ENCODE peak calls at places on chromosomes 13 and 19, in ten cellular contexts. Y is BE2C; M is mucosa of descending colon; J is fibroblast of lung; V is tibial artery; D is lung; L is CD8-positive, alpha-beta memory T cell; I is CD8-positive, alpha-beta T cell; Q is IMR-90; P is naive thymus-derived CD4-positive, alpha-beta T cell. E is an unnamed sample.

GRCh38 chr13:84443463-84443862 is 561.2 kb upstream of the SLITRK1 start:
- DNase-seq in D (no peak), L (no peak), J (no peak), I (no peak), Q (no peak), V (no peak), P (no peak), M (no peak), Y (no peak), E (no peak)

GRCh38 chr19:9881720-9882119 is 46.6 kb downstream of the PIN1 start:
- DNase-seq in P (no peak), D (no peak), Q (no peak), V (no peak), L (no peak), Y (no peak), J (no peak), M (peak; percentile 57), I (no peak), E (no peak)

GRCh38 chr13:44040070-44040753 is 160.5 kb downstream of the LACC1 start:
- DNase-seq in P (no peak), Y (no peak), V (no peak), Q (peak; percentile 54), M (peak; percentile 17), J (peak; percentile 44), L (no peak), D (no peak), I (no peak), E (no peak)

GRCh38 chr13:95164830-95165229 is 136.4 kb downstream of the ABCC4 start:
- DNase-seq in D (no peak), Q (no peak), J (no peak), L (no peak), V (no peak), Y (no peak), M (peak; percentile 83), P (no peak), I (no peak), E (no peak)

GRCh38 chr19:294819-295686 is 3.9 kb upstream of the PLPP2 start:
- DNase-seq in J (no peak), M (peak; percentile 59), Y (no peak), Q (peak; percentile 12), I (peak; percentile 38), D (no peak), L (peak; percentile 19), P (peak; percentile 25), V (no peak), E (no peak)

GRCh38 chr13:54660277-54660676 is 1631.7 kb downstream of the OLFM4 start:
- DNase-seq in V (no peak), J (no peak), L (no peak), M (no peak), D (no peak), Q (no peak), I (no peak), P (no peak), Y (no peak), E (no peak)

GRCh38 chr19:56678205-56678604 is 6.6 kb upstream of the ZNF835 start:
- DNase-seq in D (no peak), J (no peak), V (no peak), M (no peak), Q (no peak), Y (no peak), L (no peak), I (no peak), P (no peak), E (no peak)

GRCh38 chr13:60869225-60869624 is 472.2 kb downstream of the TDRD3 start:
- DNase-seq in P (no peak), J (no peak), M (no peak), Q (no peak), V (no peak), D (no peak), I (no peak), Y (no peak), L (no peak), E (no peak)

GRCh38 chr19:14375055-14375581 is 6.1 kb upstream of the ADGRE5 start:
- DNase-seq in M (peak; percentile 52), J (no peak), L (peak; percentile 92), V (no peak), I (peak; percentile 90), Y (no peak), Q (no peak), D (peak; percentile 59), P (peak; percentile 92), E (peak; percentile 50)

GRCh38 chr13:31074750-31075149 is 87.0 kb downstream of the HSPH1 start:
- DNase-seq in P (no peak), I (no peak), J (no peak), D (no peak), Y (no peak), V (no peak), L (no peak), Q (no peak), M (no peak), E (no peak)

GRCh38 chr13:68719815-68720214 is 1387.8 kb upstream of the ATXN8OS start:
- DNase-seq in D (no peak), I (no peak), P (no peak), Q (no peak), J (no peak), M (no peak), L (no peak), V (no peak), Y (no peak), E (no peak)

GRCh38 chr19:823565-824121 is 1.9 kb upstream of the PLPPR3 start:
- DNase-seq in V (no peak), J (no peak), D (no peak), Q (no peak), I (no peak), L (no peak), Y (no peak), P (no peak), M (peak; percentile 37), E (no peak)

GRCh38 chr13:21116141-21116540 is 54.8 kb upstream of the LATS2 start:
- DNase-seq in Q (no peak), I (no peak), Y (no peak), J (no peak), V (no peak), P (no peak), L (no peak), M (no peak), D (no peak), E (no peak)

GRCh38 chr19:10093295-10094186 is 7.4 kb downstream of the SHFL start:
- DNase-seq in L (no peak), Q (no peak), J (no peak), I (no peak), V (no peak), D (no peak), M (no peak), Y (no peak), P (no peak), E (no peak)

GRCh38 chr19:29873024-29873800 is 61.4 kb downstream of the CCNE1 start:
- DNase-seq in L (peak; percentile 67), J (peak; percentile 7), P (peak; percentile 70), I (peak; percentile 61), D (peak; percentile 51), V (no peak), Q (no peak), M (peak; percentile 69), Y (peak; percentile 81), E (no peak)

GRCh38 chr13:28355822-28356371 is 139.0 kb downstream of the FLT1 start:
- DNase-seq in I (peak; percentile 23), M (no peak), Q (peak; percentile 86), J (peak; percentile 48), L (peak; percentile 31), V (no peak), Y (no peak), D (no peak), P (peak; percentile 20), E (no peak)

GRCh38 chr13:28357846-28358496 is 137.0 kb downstream of the FLT1 start:
- DNase-seq in L (no peak), P (no peak), I (no peak), V (no peak), D (no peak), M (no peak), Q (no peak), Y (no peak), J (no peak), E (no peak)

GRCh38 chr13:28357247-28357825 is 137.6 kb downstream of the FLT1 start:
- DNase-seq in M (no peak), L (no peak), P (no peak), Y (no peak), D (no peak), I (no peak), Q (no peak), V (no peak), J (no peak), E (no peak)

GRCh38 chr13:28356506-28357064 is 138.3 kb downstream of the FLT1 start:
- DNase-seq in L (no peak), J (no peak), I (no peak), P (no peak), M (no peak), Y (no peak), D (no peak), Q (no peak), V (no peak), E (no peak)

GRCh38 chr13:28358673-28359072 is 136.3 kb downstream of the FLT1 start:
- DNase-seq in M (no peak), Q (no peak), J (no peak), I (no peak), V (no peak), P (no peak), L (no peak), Y (no peak), D (no peak), E (no peak)
- H3K9me3 ChIP-seq in M (no peaks in the 10 kb centered on the region), Q (no peaks in the 10 kb centered on the region), J (no peaks in the 10 kb centered on the region), I (no peaks in the 10 kb centered on the region), V (no peaks in the 10 kb centered on the region), P (no peaks in the 10 kb centered on the region), L (no peaks in the 10 kb centered on the region), Y (no peaks in the 10 kb centered on the region), D (no peaks in the 10 kb centered on the region), E (no peaks in the 10 kb centered on the region)

DNA sequence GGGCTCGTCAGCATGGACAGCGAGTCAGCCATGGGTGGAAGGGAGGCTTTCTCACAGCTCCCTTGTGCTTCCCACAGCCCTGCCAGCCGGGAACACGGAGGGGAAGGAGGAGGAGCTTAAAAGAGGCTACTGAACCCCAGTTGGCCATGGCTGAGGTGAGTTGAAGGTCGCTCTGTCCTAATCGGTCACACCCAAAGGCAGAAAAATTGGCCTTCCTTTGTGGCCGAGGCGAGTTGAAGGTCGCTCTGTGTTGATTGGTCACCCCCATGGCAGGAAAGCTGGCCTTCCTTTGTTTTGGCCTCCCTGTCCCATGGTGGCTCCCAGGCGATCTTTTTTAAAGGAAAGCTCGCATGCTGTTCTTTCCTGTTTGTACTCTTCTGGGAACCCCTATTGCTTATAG is 5.1 kb downstream of the ZNF473 start:
- DNase-seq in P (no peak), Y (no peak), V (no peak), L (no peak), I (no peak), J (no peak), D (no peak), M (no peak), Q (no peak), E (no peak)
- H3K36me3 ChIP-seq in P (no peaks in the 10 kb centered on the region), Y (peaks cover 42% of the 10 kb centered on the region), V (peaks cover 53% of the 10 kb centered on the region), L (peaks cover 24% of the 10 kb centered on the region), I (peaks cover 9% of the 10 kb centered on the region), J (peaks cover 9% of the 10 kb centered on the region), D (peaks cover 22% of the 10 kb centered on the region), M (no peaks in the 10 kb centered on the region), Q (peaks cover 32% of the 10 kb centered on the region), E (peaks cover 7% of the 10 kb centered on the region)

GRCh38 chr13:23673867-23674605 is 103.8 kb downstream of the TNFRSF19 start:
- DNase-seq in P (no peak), I (no peak), M (no peak), Y (no peak), D (no peak), L (no peak), V (no peak), Q (peak; percentile 66), J (no peak), E (no peak)
- H3K4me3 ChIP-seq in P (no peak overlapping the region), I (no peak overlapping the region), M (no peak overlapping the region), Y (no peak overlapping the region), D (no peak overlapping the region), L (no peak overlapping the region), V (no peak overlapping the region), Q (no peak overlapping the region), J (no peak overlapping the region), E (no peak overlapping the region)

GRCh38 chr13:28250542-28250941 is 112.2 kb downstream of the PAN3 start:
- DNase-seq in M (no peak), D (no peak), Y (no peak), P (no peak), I (no peak), L (no peak), Q (no peak), V (no peak), J (no peak), E (no peak)
- H3K9me3 ChIP-seq in M (no peaks in the 10 kb centered on the region), D (no peaks in the 10 kb centered on the region), Y (no peaks in the 10 kb centered on the region), P (no peaks in the 10 kb centered on the region), I (no peaks in the 10 kb centered on the region), L (no peaks in the 10 kb centered on the region), Q (no peaks in the 10 kb centered on the region), V (no peaks in the 10 kb centered on the region), J (no peaks in the 10 kb centered on the region), E (no peaks in the 10 kb centered on the region)